ENCODE peak calls at places on chromosomes 5 and 9, in ten cellular contexts. One of them, this sample, is unnamed.

GRCh38 chr5:5217371-5217770 is 77.2 kb downstream of the ADAMTS16 start:
- ATAC-seq in K562: no peak
- ATAC-seq in right lobe of liver: no peak
- ATAC-seq in gastrocnemius medialis: no peak
- ATAC-seq in body of pancreas: no peak
- ATAC-seq in heart left ventricle: no peak
- ATAC-seq in HCT116: no peak
- ATAC-seq in IMR-90: no peak
- ATAC-seq in HepG2: no peak
- ATAC-seq in A549: no peak
- ATAC-seq in this sample: no peak

GRCh38 chr5:168950241-168950951 is 350.5 kb downstream of the SLIT3 start:
- ATAC-seq in IMR-90: no peak
- ATAC-seq in HCT116: no peak
- ATAC-seq in A549: no peak
- ATAC-seq in heart left ventricle: no peak
- ATAC-seq in gastrocnemius medialis: no peak
- ATAC-seq in body of pancreas: no peak
- ATAC-seq in right lobe of liver: no peak
- ATAC-seq in K562: no peak
- ATAC-seq in HepG2: no peak
- ATAC-seq in this sample: no peak

GRCh38 chr9:133493428-133493827 is 14.5 kb upstream of the SLC2A6 start:
- ATAC-seq in HepG2: no peak
- ATAC-seq in gastrocnemius medialis: no peak
- ATAC-seq in body of pancreas: no peak
- ATAC-seq in heart left ventricle: no peak
- ATAC-seq in HCT116: no peak
- ATAC-seq in right lobe of liver: no peak
- ATAC-seq in A549: no peak
- ATAC-seq in K562: no peak
- ATAC-seq in IMR-90: no peak
- ATAC-seq in this sample: no peak

GRCh38 chr5:150399158-150400019 is 13.3 kb downstream of the CD74 start:
- ATAC-seq in HepG2: no peak
- ATAC-seq in HCT116: no peak
- ATAC-seq in A549: no peak
- ATAC-seq in right lobe of liver: no peak
- ATAC-seq in heart left ventricle: no peak
- ATAC-seq in IMR-90: peak; percentile 86
- ATAC-seq in K562: no peak
- ATAC-seq in body of pancreas: no peak
- ATAC-seq in gastrocnemius medialis: no peak
- ATAC-seq in this sample: no peak

GRCh38 chr5:54793612-54794436 is 191.6 kb downstream of the ESM1 start:
- ATAC-seq in IMR-90: peak; percentile 70
- ATAC-seq in A549: no peak
- ATAC-seq in HCT116: no peak
- ATAC-seq in body of pancreas: no peak
- ATAC-seq in K562: no peak
- ATAC-seq in right lobe of liver: no peak
- ATAC-seq in heart left ventricle: no peak
- ATAC-seq in HepG2: no peak
- ATAC-seq in gastrocnemius medialis: no peak
- ATAC-seq in this sample: no peak

GRCh38 chr5:124481419-124481818 is 265.0 kb downstream of the ZNF608 start:
- ATAC-seq in IMR-90: no peak
- ATAC-seq in K562: no peak
- ATAC-seq in HCT116: no peak
- ATAC-seq in right lobe of liver: no peak
- ATAC-seq in heart left ventricle: no peak
- ATAC-seq in body of pancreas: no peak
- ATAC-seq in gastrocnemius medialis: no peak
- ATAC-seq in HepG2: no peak
- ATAC-seq in A549: no peak
- ATAC-seq in this sample: no peak

GRCh38 chr9:37575921-37576721 is at the start of gene FBXO10:
- ATAC-seq in K562: no peak
- ATAC-seq in HCT116: no peak
- ATAC-seq in gastrocnemius medialis: peak; percentile 71
- ATAC-seq in body of pancreas: peak; percentile 92
- ATAC-seq in right lobe of liver: peak; percentile 97
- ATAC-seq in HepG2: peak; percentile 93
- ATAC-seq in A549: peak; percentile 92
- ATAC-seq in heart left ventricle: peak; percentile 94
- ATAC-seq in IMR-90: peak; percentile 89
- ATAC-seq in this sample: peak; percentile 95

GRCh38 chr5:56078271-56078670 is 83.5 kb upstream of the IL6ST start:
- ATAC-seq in HepG2: no peak
- ATAC-seq in HCT116: no peak
- ATAC-seq in right lobe of liver: no peak
- ATAC-seq in A549: no peak
- ATAC-seq in K562: no peak
- ATAC-seq in body of pancreas: no peak
- ATAC-seq in IMR-90: no peak
- ATAC-seq in heart left ventricle: no peak
- ATAC-seq in gastrocnemius medialis: no peak
- ATAC-seq in this sample: no peak

GRCh38 chr9:93730213-93730612 is 153.8 kb downstream of the PHF2 start:
- ATAC-seq in IMR-90: no peak
- ATAC-seq in body of pancreas: no peak
- ATAC-seq in K562: no peak
- ATAC-seq in gastrocnemius medialis: no peak
- ATAC-seq in HepG2: no peak
- ATAC-seq in heart left ventricle: no peak
- ATAC-seq in HCT116: no peak
- ATAC-seq in A549: no peak
- ATAC-seq in right lobe of liver: no peak
- ATAC-seq in this sample: no peak

GRCh38 chr9:135617538-135617900 is 21.8 kb downstream of the GLT6D1 start:
- ATAC-seq in body of pancreas: no peak
- ATAC-seq in HepG2: no peak
- ATAC-seq in heart left ventricle: no peak
- ATAC-seq in IMR-90: no peak
- ATAC-seq in A549: no peak
- ATAC-seq in HCT116: no peak
- ATAC-seq in right lobe of liver: no peak
- ATAC-seq in gastrocnemius medialis: no peak
- ATAC-seq in K562: no peak
- ATAC-seq in this sample: no peak

GRCh38 chr9:92265159-92265558 is 28.3 kb downstream of the IARS1 start:
- ATAC-seq in K562: no peak
- ATAC-seq in heart left ventricle: no peak
- ATAC-seq in body of pancreas: no peak
- ATAC-seq in HepG2: no peak
- ATAC-seq in gastrocnemius medialis: peak; percentile 53
- ATAC-seq in HCT116: no peak
- ATAC-seq in A549: peak; percentile 62
- ATAC-seq in IMR-90: peak; percentile 61
- ATAC-seq in right lobe of liver: no peak
- ATAC-seq in this sample: no peak

GRCh38 chr9:19085295-19085694 is 17.4 kb downstream of the HAUS6 start:
- ATAC-seq in K562: no peak
- ATAC-seq in A549: no peak
- ATAC-seq in HCT116: peak; percentile 79
- ATAC-seq in gastrocnemius medialis: no peak
- ATAC-seq in right lobe of liver: peak; percentile 83
- ATAC-seq in body of pancreas: no peak
- ATAC-seq in IMR-90: no peak
- ATAC-seq in heart left ventricle: no peak
- ATAC-seq in HepG2: peak; percentile 65
- ATAC-seq in this sample: no peak

DNA sequence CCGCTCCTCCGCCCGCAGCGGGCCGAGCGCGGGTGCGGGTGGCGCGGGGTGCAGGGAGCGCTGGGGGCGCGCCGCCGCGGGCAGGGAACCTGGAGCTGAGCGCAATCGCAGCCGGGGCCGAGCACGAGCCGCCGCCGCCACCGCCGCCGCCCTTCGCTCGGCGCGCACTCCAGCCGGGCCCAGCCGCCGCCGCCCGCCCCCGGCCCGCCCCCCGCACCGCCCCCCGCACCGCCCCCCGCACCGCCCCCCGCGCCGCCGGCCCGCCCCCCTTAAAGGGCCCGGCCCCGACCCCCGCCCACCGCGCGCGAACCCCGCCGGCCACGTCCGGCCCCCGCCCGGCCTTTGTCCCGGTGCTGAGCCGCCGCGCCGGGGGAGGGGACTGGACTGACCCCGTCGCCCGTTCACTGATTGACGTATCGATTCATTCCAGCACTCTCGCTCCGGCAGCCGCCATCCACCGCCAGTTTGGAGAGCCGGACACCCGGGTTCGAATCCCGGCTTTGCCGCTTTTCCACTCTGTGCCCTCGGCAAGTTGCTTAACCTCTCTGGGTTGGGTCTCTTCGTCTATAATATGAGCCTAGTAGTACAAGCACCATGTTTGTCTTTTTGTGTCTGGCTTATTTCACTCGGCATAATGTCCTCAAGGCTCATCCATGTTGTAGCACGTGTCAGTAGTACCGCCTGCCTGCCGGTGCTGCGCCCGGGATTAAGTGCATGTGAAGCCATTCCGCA is at the start of gene SH3PXD2B:
- ATAC-seq in A549: peak; percentile 54
- ATAC-seq in heart left ventricle: peak; percentile 52
- ATAC-seq in IMR-90: peak; percentile 69
- ATAC-seq in HCT116: peak; percentile 66
- ATAC-seq in HepG2: peak; percentile 59
- ATAC-seq in right lobe of liver: peak; percentile 85
- ATAC-seq in body of pancreas: peak; percentile 76
- ATAC-seq in K562: peak; percentile 82
- ATAC-seq in gastrocnemius medialis: peak; percentile 51
- ATAC-seq in this sample: peak; percentile 63
- H3K4me3 ChIP-seq in A549: peak within 1 kb of the TSS; percentile 99
- H3K4me3 ChIP-seq in heart left ventricle: peak within 1 kb of the TSS; percentile 65
- H3K4me3 ChIP-seq in IMR-90: peak within 1 kb of the TSS; percentile 98
- H3K4me3 ChIP-seq in HCT116: peak within 1 kb of the TSS; percentile 68
- H3K4me3 ChIP-seq in HepG2: peak within 1 kb of the TSS; percentile 68
- H3K4me3 ChIP-seq in right lobe of liver: peak within 1 kb of the TSS; percentile 81
- H3K4me3 ChIP-seq in body of pancreas: peak within 1 kb of the TSS; percentile 57
- H3K4me3 ChIP-seq in K562: peak within 1 kb of the TSS; percentile 40
- H3K4me3 ChIP-seq in gastrocnemius medialis: peak within 1 kb of the TSS; percentile 77
- H3K4me3 ChIP-seq in this sample: peak within 1 kb of the TSS; percentile 75

DNA sequence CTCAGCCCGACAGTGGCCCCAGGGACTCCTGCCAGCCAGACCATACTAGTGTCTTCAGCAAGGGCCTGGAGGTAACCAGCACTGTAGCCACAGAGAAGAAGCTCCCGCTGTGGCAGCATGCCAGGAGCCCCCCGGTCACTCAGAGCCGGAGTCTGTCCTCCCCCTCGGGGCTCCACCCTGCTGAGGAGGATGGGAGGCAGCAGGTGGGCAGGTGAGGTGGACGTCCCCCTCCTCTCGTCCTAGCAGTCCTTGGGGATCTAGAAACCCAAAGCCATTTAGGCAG is 28.0 kb upstream of the LRRC14B start:
- ATAC-seq in K562: no peak
- ATAC-seq in IMR-90: no peak
- ATAC-seq in right lobe of liver: no peak
- ATAC-seq in HepG2: peak; percentile 15
- ATAC-seq in body of pancreas: no peak
- ATAC-seq in A549: no peak
- ATAC-seq in heart left ventricle: no peak
- ATAC-seq in gastrocnemius medialis: no peak
- ATAC-seq in HCT116: no peak
- ATAC-seq in this sample: no peak
- TF ChIP-seq POLR2A in K562: no peak
- TF ChIP-seq POLR2A in IMR-90: no peak
- TF ChIP-seq POLR2A in right lobe of liver: no peak
- TF ChIP-seq POLR2A in HepG2: no peak
- TF ChIP-seq POLR2A in body of pancreas: no peak
- TF ChIP-seq POLR2A in A549: no peak
- TF ChIP-seq POLR2A in heart left ventricle: no peak
- TF ChIP-seq POLR2A in gastrocnemius medialis: no peak
- TF ChIP-seq POLR2A in HCT116: no peak
- TF ChIP-seq POLR2A in this sample: no peak

GRCh38 chr9:118809160-118809625 is 560.0 kb downstream of the BRINP1 start:
- ATAC-seq in HepG2: no peak
- ATAC-seq in body of pancreas: no peak
- ATAC-seq in IMR-90: no peak
- ATAC-seq in right lobe of liver: no peak
- ATAC-seq in gastrocnemius medialis: no peak
- ATAC-seq in HCT116: no peak
- ATAC-seq in heart left ventricle: no peak
- ATAC-seq in K562: no peak
- ATAC-seq in A549: no peak
- ATAC-seq in this sample: no peak
- TF ChIP-seq CTCF in HepG2: no peak
- TF ChIP-seq CTCF in body of pancreas: no peak
- TF ChIP-seq CTCF in IMR-90: no peak
- TF ChIP-seq CTCF in right lobe of liver: no peak
- TF ChIP-seq CTCF in gastrocnemius medialis: no peak
- TF ChIP-seq CTCF in HCT116: no peak
- TF ChIP-seq CTCF in heart left ventricle: no peak
- TF ChIP-seq CTCF in K562: no peak
- TF ChIP-seq CTCF in A549: no peak
- TF ChIP-seq CTCF in this sample: no peak

GRCh38 chr9:98500337-98500919 is 208.3 kb downstream of the GABBR2 start:
- ATAC-seq in heart left ventricle: no peak
- ATAC-seq in IMR-90: no peak
- ATAC-seq in gastrocnemius medialis: no peak
- ATAC-seq in K562: no peak
- ATAC-seq in body of pancreas: no peak
- ATAC-seq in HepG2: no peak
- ATAC-seq in right lobe of liver: no peak
- ATAC-seq in HCT116: no peak
- ATAC-seq in A549: no peak
- ATAC-seq in this sample: no peak

GRCh38 chr9:98502976-98503325 is 205.8 kb downstream of the GABBR2 start:
- ATAC-seq in K562: no peak
- ATAC-seq in right lobe of liver: no peak
- ATAC-seq in body of pancreas: no peak
- ATAC-seq in gastrocnemius medialis: peak; percentile 46
- ATAC-seq in HCT116: no peak
- ATAC-seq in heart left ventricle: peak; percentile 76
- ATAC-seq in IMR-90: peak; percentile 82
- ATAC-seq in HepG2: peak; percentile 55
- ATAC-seq in A549: peak; percentile 38
- ATAC-seq in this sample: no peak

GRCh38 chr9:98502311-98502975 is 206.3 kb downstream of the GABBR2 start:
- ATAC-seq in HCT116: no peak
- ATAC-seq in heart left ventricle: peak; percentile 20
- ATAC-seq in A549: peak; percentile 42
- ATAC-seq in HepG2: peak; percentile 32
- ATAC-seq in gastrocnemius medialis: no peak
- ATAC-seq in body of pancreas: no peak
- ATAC-seq in IMR-90: peak; percentile 63
- ATAC-seq in K562: no peak
- ATAC-seq in right lobe of liver: no peak
- ATAC-seq in this sample: no peak

GRCh38 chr9:98503867-98504800 is 204.6 kb downstream of the GABBR2 start:
- ATAC-seq in HCT116: no peak
- ATAC-seq in right lobe of liver: no peak
- ATAC-seq in HepG2: no peak
- ATAC-seq in IMR-90: no peak
- ATAC-seq in K562: peak; percentile 50
- ATAC-seq in heart left ventricle: no peak
- ATAC-seq in A549: no peak
- ATAC-seq in body of pancreas: no peak
- ATAC-seq in gastrocnemius medialis: no peak
- ATAC-seq in this sample: no peak

GRCh38 chr9:98501776-98502175 is 207.0 kb downstream of the GABBR2 start:
- ATAC-seq in heart left ventricle: no peak
- ATAC-seq in body of pancreas: no peak
- ATAC-seq in HCT116: no peak
- ATAC-seq in right lobe of liver: no peak
- ATAC-seq in IMR-90: no peak
- ATAC-seq in gastrocnemius medialis: no peak
- ATAC-seq in A549: no peak
- ATAC-seq in K562: no peak
- ATAC-seq in HepG2: no peak
- ATAC-seq in this sample: no peak
- H3K4me3 ChIP-seq in heart left ventricle: no peak overlapping the region
- H3K4me3 ChIP-seq in body of pancreas: no peak overlapping the region
- H3K4me3 ChIP-seq in HCT116: no peak overlapping the region
- H3K4me3 ChIP-seq in right lobe of liver: no peak overlapping the region
- H3K4me3 ChIP-seq in IMR-90: no peak overlapping the region
- H3K4me3 ChIP-seq in gastrocnemius medialis: no peak overlapping the region
- H3K4me3 ChIP-seq in A549: no peak overlapping the region
- H3K4me3 ChIP-seq in K562: no peak overlapping the region
- H3K4me3 ChIP-seq in HepG2: no peak overlapping the region
- H3K4me3 ChIP-seq in this sample: no peak overlapping the region

This sample was measured in gastroesophageal sphincter.